ENCODE peak calls at places on chromosomes 11 and 22, in seven cellular contexts. One of them, this sample, is unnamed.

GRCh38 chr11:106420686-106421085 is 343.2 kb downstream of the AASDHPPT start:
- DNase-seq in upper lobe of left lung: no peak
- DNase-seq in HCT116: no peak
- DNase-seq in stomach: no peak
- DNase-seq in prostate gland: no peak
- DNase-seq in spleen: no peak
- DNase-seq in transverse colon: no peak
- DNase-seq in this sample: no peak

GRCh38 chr11:86784247-86784681 is 16.1 kb upstream of the PRSS23 start:
- DNase-seq in prostate gland: no peak
- DNase-seq in spleen: no peak
- DNase-seq in stomach: no peak
- DNase-seq in transverse colon: no peak
- DNase-seq in upper lobe of left lung: no peak
- DNase-seq in HCT116: no peak
- DNase-seq in this sample: no peak

GRCh38 chr11:77879218-77879617 is 58.3 kb downstream of the AAMDC start:
- DNase-seq in spleen: no peak
- DNase-seq in prostate gland: no peak
- DNase-seq in upper lobe of left lung: no peak
- DNase-seq in HCT116: no peak
- DNase-seq in transverse colon: no peak
- DNase-seq in stomach: no peak
- DNase-seq in this sample: no peak

GRCh38 chr22:37930270-37930951 is 23.0 kb downstream of the C22orf23 start:
- DNase-seq in stomach: no peak
- DNase-seq in upper lobe of left lung: no peak
- DNase-seq in HCT116: no peak
- DNase-seq in prostate gland: no peak
- DNase-seq in transverse colon: no peak
- DNase-seq in spleen: no peak
- DNase-seq in this sample: no peak

GRCh38 chr22:21754523-21755128 is 19.0 kb upstream of the YPEL1 start:
- DNase-seq in transverse colon: no peak
- DNase-seq in spleen: peak
- DNase-seq in HCT116: no peak
- DNase-seq in stomach: peak
- DNase-seq in prostate gland: no peak
- DNase-seq in upper lobe of left lung: no peak
- DNase-seq in this sample: no peak

GRCh38 chr11:93236741-93237675 is 39.2 kb upstream of the SLC36A4 start:
- DNase-seq in spleen: no peak
- DNase-seq in stomach: no peak
- DNase-seq in transverse colon: peak
- DNase-seq in prostate gland: peak
- DNase-seq in upper lobe of left lung: no peak
- DNase-seq in HCT116: peak
- DNase-seq in this sample: no peak

GRCh38 chr22:38243007-38243775 is 29.6 kb downstream of the TMEM184B start:
- DNase-seq in upper lobe of left lung: peak
- DNase-seq in stomach: peak
- DNase-seq in HCT116: no peak
- DNase-seq in spleen: no peak
- DNase-seq in transverse colon: peak
- DNase-seq in prostate gland: no peak
- DNase-seq in this sample: no peak

GRCh38 chr11:134949121-134949591 is 537.1 kb upstream of the B3GAT1 start:
- DNase-seq in transverse colon: no peak
- DNase-seq in upper lobe of left lung: no peak
- DNase-seq in stomach: no peak
- DNase-seq in spleen: no peak
- DNase-seq in prostate gland: no peak
- DNase-seq in HCT116: peak
- DNase-seq in this sample: no peak

GRCh38 chr11:114257621-114258558 is 38.3 kb upstream of the NNMT start:
- DNase-seq in transverse colon: no peak
- DNase-seq in upper lobe of left lung: peak
- DNase-seq in stomach: no peak
- DNase-seq in HCT116: no peak
- DNase-seq in spleen: peak
- DNase-seq in prostate gland: peak
- DNase-seq in this sample: no peak

GRCh38 chr11:61912530-61912898 is 4.9 kb downstream of the RAB3IL1 start:
- DNase-seq in HCT116: no peak
- DNase-seq in stomach: no peak
- DNase-seq in spleen: peak
- DNase-seq in prostate gland: no peak
- DNase-seq in transverse colon: no peak
- DNase-seq in upper lobe of left lung: no peak
- DNase-seq in this sample: peak
- TF ChIP-seq POLR2AphosphoS5 in HCT116: no peak
- TF ChIP-seq POLR2AphosphoS5 in stomach: no peak
- TF ChIP-seq POLR2AphosphoS5 in spleen: peak
- TF ChIP-seq POLR2AphosphoS5 in prostate gland: no peak
- TF ChIP-seq POLR2AphosphoS5 in transverse colon: no peak
- TF ChIP-seq POLR2AphosphoS5 in upper lobe of left lung: peak
- TF ChIP-seq POLR2AphosphoS5 in this sample: no peak

GRCh38 chr11:64770120-64770519 is 8.2 kb downstream of the SF1 start:
- DNase-seq in HCT116: no peak
- DNase-seq in stomach: no peak
- DNase-seq in transverse colon: no peak
- DNase-seq in prostate gland: no peak
- DNase-seq in upper lobe of left lung: no peak
- DNase-seq in spleen: peak
- DNase-seq in this sample: no peak

GRCh38 chr11:64769283-64769682 is 9.1 kb downstream of the SF1 start:
- DNase-seq in stomach: no peak
- DNase-seq in spleen: peak
- DNase-seq in upper lobe of left lung: no peak
- DNase-seq in transverse colon: no peak
- DNase-seq in prostate gland: no peak
- DNase-seq in HCT116: no peak
- DNase-seq in this sample: no peak

GRCh38 chr11:64767344-64768299 is 7.8 kb upstream of the PYGM start:
- DNase-seq in HCT116: peak
- DNase-seq in upper lobe of left lung: peak
- DNase-seq in prostate gland: no peak
- DNase-seq in transverse colon: peak
- DNase-seq in spleen: peak
- DNase-seq in stomach: peak
- DNase-seq in this sample: peak

GRCh38 chr11:64766881-64767280 is 7.1 kb upstream of the PYGM start:
- DNase-seq in stomach: no peak
- DNase-seq in spleen: peak
- DNase-seq in prostate gland: no peak
- DNase-seq in transverse colon: no peak
- DNase-seq in HCT116: no peak
- DNase-seq in upper lobe of left lung: peak
- DNase-seq in this sample: no peak

GRCh38 chr11:64768300-64768694 is 8.5 kb upstream of the PYGM start:
- DNase-seq in prostate gland: no peak
- DNase-seq in stomach: no peak
- DNase-seq in upper lobe of left lung: no peak
- DNase-seq in spleen: no peak
- DNase-seq in HCT116: no peak
- DNase-seq in transverse colon: no peak
- DNase-seq in this sample: no peak
- H3K4me3 ChIP-seq in prostate gland: no peak
- H3K4me3 ChIP-seq in stomach: no peak
- H3K4me3 ChIP-seq in upper lobe of left lung: no peak
- H3K4me3 ChIP-seq in spleen: no peak
- H3K4me3 ChIP-seq in HCT116: no peak
- H3K4me3 ChIP-seq in transverse colon: no peak
- H3K4me3 ChIP-seq in this sample: no peak

GRCh38 chr11:2268911-2269600 is 1.3 kb downstream of the ASCL2 start:
- DNase-seq in upper lobe of left lung: peak
- DNase-seq in stomach: peak
- DNase-seq in prostate gland: peak
- DNase-seq in HCT116: no peak
- DNase-seq in transverse colon: peak
- DNase-seq in spleen: peak
- DNase-seq in this sample: no peak
- TF ChIP-seq POLR2A in upper lobe of left lung: no peak
- TF ChIP-seq POLR2A in stomach: no peak
- TF ChIP-seq POLR2A in prostate gland: peak
- TF ChIP-seq POLR2A in HCT116: no peak
- TF ChIP-seq POLR2A in transverse colon: no peak
- TF ChIP-seq POLR2A in spleen: no peak
- TF ChIP-seq POLR2A in this sample: no peak

DNA sequence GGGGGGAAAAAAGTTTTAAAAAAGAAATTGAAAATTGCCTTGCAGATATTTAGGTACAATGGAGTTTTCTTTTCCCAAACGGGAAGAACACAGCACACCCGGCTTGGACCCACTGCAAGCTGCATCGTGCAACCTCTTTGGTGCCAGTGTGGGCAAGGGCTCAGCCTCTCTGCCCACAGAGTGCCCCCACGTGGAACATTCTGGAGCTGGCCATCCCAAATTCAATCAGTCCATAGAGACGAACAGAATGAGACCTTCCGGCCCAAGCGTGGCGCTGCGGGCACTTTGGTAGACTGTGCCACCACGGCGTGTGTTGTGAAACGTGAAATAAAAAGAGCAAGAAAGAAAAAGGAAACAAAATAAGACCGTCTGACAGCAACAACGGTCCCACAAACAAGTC is 964.9 kb downstream of the NTM start:
- DNase-seq in upper lobe of left lung: no peak
- DNase-seq in spleen: no peak
- DNase-seq in transverse colon: no peak
- DNase-seq in stomach: no peak
- DNase-seq in prostate gland: no peak
- DNase-seq in HCT116: no peak
- DNase-seq in this sample: no peak
- TF ChIP-seq POLR2AphosphoS5 in upper lobe of left lung: no peak
- TF ChIP-seq POLR2AphosphoS5 in spleen: no peak
- TF ChIP-seq POLR2AphosphoS5 in transverse colon: no peak
- TF ChIP-seq POLR2AphosphoS5 in stomach: no peak
- TF ChIP-seq POLR2AphosphoS5 in prostate gland: no peak
- TF ChIP-seq POLR2AphosphoS5 in HCT116: no peak
- TF ChIP-seq POLR2AphosphoS5 in this sample: no peak

GRCh38 chr22:50528682-50529415 is 963 bp downstream of the TYMP start:
- DNase-seq in spleen: no peak
- DNase-seq in prostate gland: no peak
- DNase-seq in transverse colon: peak
- DNase-seq in HCT116: no peak
- DNase-seq in stomach: no peak
- DNase-seq in upper lobe of left lung: peak
- DNase-seq in this sample: peak

GRCh38 chr22:50530857-50531545 is 1.2 kb upstream of the TYMP start:
- DNase-seq in upper lobe of left lung: peak
- DNase-seq in prostate gland: peak
- DNase-seq in stomach: peak
- DNase-seq in spleen: peak
- DNase-seq in HCT116: peak
- DNase-seq in transverse colon: peak
- DNase-seq in this sample: peak

GRCh38 chr22:50529416-50530279 is at the start of gene TYMP:
- DNase-seq in prostate gland: peak
- DNase-seq in upper lobe of left lung: peak
- DNase-seq in stomach: peak
- DNase-seq in HCT116: no peak
- DNase-seq in spleen: no peak
- DNase-seq in transverse colon: peak
- DNase-seq in this sample: peak

GRCh38 chr22:50531546-50532352 is 1.9 kb upstream of the TYMP start:
- DNase-seq in prostate gland: peak
- DNase-seq in spleen: peak
- DNase-seq in stomach: peak
- DNase-seq in upper lobe of left lung: peak
- DNase-seq in transverse colon: peak
- DNase-seq in HCT116: no peak
- DNase-seq in this sample: peak

DNA sequence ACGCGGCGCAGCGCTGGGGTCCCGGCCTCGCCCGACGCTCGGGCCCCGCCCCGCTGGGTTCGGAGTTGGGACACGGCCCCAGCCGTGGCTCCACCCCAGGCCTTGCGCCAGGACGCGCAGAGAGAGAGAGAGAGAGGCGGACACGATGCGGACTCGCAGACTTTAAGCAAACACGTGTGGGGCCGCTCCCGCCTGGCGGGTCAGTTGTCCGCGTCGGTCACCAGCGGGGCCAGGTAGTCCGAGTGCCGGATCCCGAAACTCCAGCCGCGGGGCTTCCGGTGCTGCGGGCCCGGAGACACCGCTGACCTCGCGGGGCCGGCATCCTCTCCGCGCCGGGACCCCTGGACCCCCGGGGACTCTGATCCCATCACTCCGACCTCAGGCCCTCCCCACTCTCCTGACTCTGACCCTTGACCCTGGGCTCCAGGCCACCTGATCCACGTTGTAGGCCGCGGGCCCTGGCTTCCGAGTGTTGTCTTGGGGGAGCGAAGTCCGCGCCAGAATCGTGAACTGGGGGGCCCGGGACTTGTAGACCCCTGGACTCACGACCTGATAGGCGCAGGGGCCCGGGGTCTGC is 556 bp upstream of the TYMP start:
- DNase-seq in spleen: peak
- DNase-seq in upper lobe of left lung: no peak
- DNase-seq in prostate gland: peak
- DNase-seq in HCT116: peak
- DNase-seq in stomach: peak
- DNase-seq in transverse colon: peak
- DNase-seq in this sample: peak
- H3K4me3 ChIP-seq in spleen: peak
- H3K4me3 ChIP-seq in upper lobe of left lung: peak
- H3K4me3 ChIP-seq in prostate gland: peak
- H3K4me3 ChIP-seq in HCT116: peak
- H3K4me3 ChIP-seq in stomach: peak
- H3K4me3 ChIP-seq in transverse colon: peak
- H3K4me3 ChIP-seq in this sample: peak

DNA sequence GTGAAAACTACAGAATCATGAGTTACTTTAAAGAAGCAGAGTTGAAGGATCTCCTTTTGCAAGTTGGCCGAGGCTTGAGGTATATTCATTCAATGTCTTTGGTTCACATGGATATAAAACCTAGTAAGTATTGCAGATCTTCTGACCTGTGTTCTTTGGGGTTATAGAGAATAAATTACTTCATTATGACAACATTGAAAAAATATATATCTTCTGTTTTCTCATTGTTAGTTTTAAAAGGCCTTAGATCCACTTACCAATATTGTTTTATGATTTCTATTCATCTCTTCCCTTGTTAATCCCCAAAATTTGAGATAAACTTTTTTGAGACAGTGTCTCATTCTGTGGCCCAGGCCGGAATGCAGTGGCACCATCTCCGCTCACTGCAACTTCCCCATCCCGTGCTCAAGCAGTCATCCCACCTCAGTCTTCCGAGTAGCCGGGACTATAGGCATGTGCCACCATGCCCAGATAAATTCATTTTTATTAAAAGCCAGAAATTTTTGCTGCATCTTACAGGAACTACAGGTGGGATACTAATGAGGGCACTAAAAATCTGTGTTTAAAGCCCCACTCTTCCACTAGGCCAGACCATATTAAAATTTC is 8.2 kb downstream of the WEE1 start:
- DNase-seq in transverse colon: no peak
- DNase-seq in HCT116: no peak
- DNase-seq in prostate gland: no peak
- DNase-seq in spleen: no peak
- DNase-seq in upper lobe of left lung: no peak
- DNase-seq in stomach: no peak
- DNase-seq in this sample: no peak
- TF ChIP-seq POLR2A in transverse colon: no peak
- TF ChIP-seq POLR2A in HCT116: no peak
- TF ChIP-seq POLR2A in prostate gland: no peak
- TF ChIP-seq POLR2A in spleen: no peak
- TF ChIP-seq POLR2A in upper lobe of left lung: no peak
- TF ChIP-seq POLR2A in stomach: no peak
- TF ChIP-seq POLR2A in this sample: no peak

This sample was measured in suprapubic skin.